ENCODE peak calls at places on chromosomes 7 and 10, in eight cellular contexts. L, G, Q, H, Y, X, O and F are unnamed samples.

GRCh38 chr7:47520408-47520807 is 61.5 kb downstream of the TNS3 start:
- DNase-seq in H (no peak), G (no peak), Q (no peak), L (no peak), X (no peak), Y (no peak), O (no peak), F (no peak)

GRCh38 chr7:1019255-1019785 is 25.0 kb upstream of the GPR146 start:
- DNase-seq in X (no peak), H (no peak), L (no peak), G (no peak), Y (no peak), O (no peak), Q (no peak), F (no peak)

GRCh38 chr10:31099664-31100063 is 68.0 kb upstream of the ZNF438 start:
- DNase-seq in G (no peak), Q (no peak), X (no peak), Y (no peak), O (no peak), L (no peak), H (no peak), F (no peak)

GRCh38 chr7:45576249-45576929 is 2.2 kb downstream of the ADCY1 start:
- DNase-seq in X (no peak), G (no peak), Y (no peak), H (no peak), Q (no peak), L (no peak), O (peak; percentile 14), F (no peak)

GRCh38 chr10:16856567-16856966 is 39.3 kb upstream of the RSU1 start:
- DNase-seq in L (no peak), Y (no peak), O (no peak), G (no peak), Q (no peak), H (no peak), X (no peak), F (peak; percentile 23)

GRCh38 chr10:127149613-127150081 is 46.7 kb downstream of the INSYN2A start:
- DNase-seq in L (no peak), Y (no peak), Q (no peak), H (no peak), X (peak; percentile 46), O (peak; percentile 40), G (no peak), F (no peak)

GRCh38 chr7:15609287-15609686 is 47.5 kb upstream of the AGMO start:
- DNase-seq in Y (no peak), H (no peak), G (no peak), Q (no peak), L (no peak), O (no peak), X (no peak), F (no peak)

GRCh38 chr7:12475362-12476063 is 71.8 kb upstream of the VWDE start:
- DNase-seq in Y (no peak), G (no peak), H (peak; percentile 16), O (no peak), X (no peak), L (no peak), Q (no peak), F (no peak)

GRCh38 chr10:31133628-31134302 is 102.1 kb upstream of the ZNF438 start:
- DNase-seq in H (peak; percentile 20), O (peak; percentile 79), L (peak; percentile 91), Q (peak; percentile 61), Y (peak; percentile 91), G (peak; percentile 71), X (peak; percentile 78), F (peak; percentile 88)

GRCh38 chr10:131580076-131580652 is 268.6 kb upstream of the TCERG1L start:
- DNase-seq in L (no peak), Y (no peak), Q (no peak), H (no peak), O (no peak), G (no peak), X (no peak), F (no peak)

GRCh38 chr10:79385804-79386531 is 38.7 kb downstream of the PPIF start:
- DNase-seq in L (peak; percentile 30), G (peak; percentile 26), Y (peak; percentile 3), Q (no peak), H (no peak), O (peak; percentile 74), X (no peak), F (peak; percentile 47)

GRCh38 chr10:73814896-73815718 is 3.7 kb upstream of the NDST2 start:
- DNase-seq in H (no peak), G (no peak), L (peak; percentile 47), Q (no peak), Y (no peak), X (peak; percentile 26), O (peak; percentile 59), F (peak; percentile 46)

GRCh38 chr10:116715839-116716377 is 26.5 kb downstream of the HSPA12A start:
- DNase-seq in Q (no peak), G (no peak), L (no peak), O (no peak), Y (no peak), H (no peak), X (no peak), F (no peak)

GRCh38 chr7:25028370-25028971 is 48.5 kb upstream of the OSBPL3 start:
- DNase-seq in Q (no peak), G (no peak), X (peak; percentile 98), Y (no peak), H (no peak), L (no peak), O (no peak), F (no peak)

GRCh38 chr7:134630237-134630636 is 16.4 kb upstream of the BPGM start:
- DNase-seq in Y (no peak), L (no peak), Q (no peak), X (no peak), G (no peak), H (no peak), O (no peak), F (no peak)

GRCh38 chr10:119701861-119702260 is 24.0 kb upstream of the INPP5F start:
- DNase-seq in L (no peak), O (no peak), Y (no peak), H (no peak), X (peak; percentile 56), Q (no peak), G (no peak), F (no peak)

GRCh38 chr10:104791471-104791870 is 150.4 kb downstream of the SORCS3 start:
- DNase-seq in O (no peak), Y (no peak), H (no peak), Q (no peak), G (no peak), X (no peak), L (no peak), F (no peak)

GRCh38 chr10:4243651-4244050 is 458.6 kb upstream of the KLF6 start:
- DNase-seq in G (no peak), X (peak; percentile 98), O (no peak), Y (no peak), H (peak; percentile 94), Q (no peak), L (no peak), F (no peak)

GRCh38 chr10:117260094-117260493 is 19.2 kb downstream of the SLC18A2 start:
- DNase-seq in Q (no peak), G (no peak), O (peak; percentile 41), L (no peak), X (no peak), H (no peak), Y (no peak), F (no peak)